ENCODE peak calls at places on chromosomes 12 and 14, in seven cellular contexts. I is mucosa of descending colon; T is sciatic nerve; O is Right ventricle myocardium superior; K is CD4-positive, CD25-positive, alpha-beta regulatory T cell; R is left lung; V is heart left ventricle. Y is an unnamed sample.
A peak's percentile ranks its signal among the peaks of the same experiment; 100 is the strongest.

GRCh38 chr14:26204362-26204953 is 393.4 kb downstream of the NOVA1 start:
- ATAC-seq in I (no peak), T (peak; percentile 70), O (peak; percentile 41), K (no peak), R (no peak), V (no peak), Y (no peak)

GRCh38 chr14:61213116-61213720 is 67.9 kb downstream of the TMEM30B start:
- ATAC-seq in I (no peak), T (no peak), O (no peak), K (no peak), R (no peak), V (no peak), Y (no peak)

GRCh38 chr14:21001218-21001617 is 2.1 kb downstream of the SLC39A2 start:
- ATAC-seq in I (peak; percentile 45), T (no peak), O (no peak), K (no peak), R (no peak), V (no peak), Y (no peak)

GRCh38 chr12:108884116-108885012 is 4.5 kb downstream of the DAO start:
- ATAC-seq in I (peak; percentile 77), T (no peak), O (peak; percentile 68), K (peak; percentile 66), R (peak; percentile 93), V (no peak), Y (peak; percentile 63)

GRCh38 chr14:32244404-32244803 is 41.3 kb upstream of the RNU6-8 start:
- ATAC-seq in I (no peak), T (no peak), O (no peak), K (no peak), R (peak; percentile 54), V (no peak), Y (no peak)

GRCh38 chr14:101633276-101633675 is 72.0 kb downstream of the DIO3 start:
- ATAC-seq in I (no peak), T (no peak), O (no peak), K (no peak), R (no peak), V (no peak), Y (no peak)

GRCh38 chr14:105470812-105471771 is 3.5 kb upstream of the CRIP2 start:
- ATAC-seq in I (no peak), T (no peak), O (peak; percentile 5), K (no peak), R (no peak), V (peak; percentile 35), Y (no peak)

GRCh38 chr12:92224685-92225331 is 79.2 kb upstream of the BTG1 start:
- ATAC-seq in I (no peak), T (no peak), O (peak; percentile 57), K (no peak), R (no peak), V (no peak), Y (no peak)

GRCh38 chr12:70270108-70270507 is 26.9 kb downstream of the CNOT2 start:
- ATAC-seq in I (no peak), T (no peak), O (no peak), K (no peak), R (peak; percentile 21), V (no peak), Y (no peak)

GRCh38 chr12:93243689-93244513 is 133.8 kb upstream of the NUDT4 start:
- ATAC-seq in I (peak; percentile 96), T (peak; percentile 89), O (peak; percentile 64), K (peak; percentile 35), R (peak; percentile 85), V (peak; percentile 5), Y (peak; percentile 42)

GRCh38 chr12:13194462-13195110 is 1.9 kb upstream of the EMP1 start:
- ATAC-seq in I (peak; percentile 2), T (no peak), O (no peak), K (no peak), R (no peak), V (no peak), Y (no peak)

GRCh38 chr12:110345176-110345651 is 58.3 kb downstream of the ANAPC7 start:
- ATAC-seq in I (peak; percentile 87), T (peak; percentile 24), O (peak; percentile 2), K (no peak), R (peak; percentile 62), V (no peak), Y (no peak)

GRCh38 chr12:107564946-107565345 is 120.7 kb upstream of the PWP1 start:
- ATAC-seq in I (peak; percentile 70), T (no peak), O (no peak), K (no peak), R (peak; percentile 77), V (no peak), Y (no peak)

GRCh38 chr12:11105546-11105945 is 13.4 kb upstream of the TAS2R43 start:
- ATAC-seq in I (no peak), T (no peak), O (no peak), K (no peak), R (no peak), V (no peak), Y (no peak)

GRCh38 chr12:5973461-5974115 is 28.5 kb upstream of the ANO2 start:
- ATAC-seq in I (no peak), T (no peak), O (no peak), K (no peak), R (no peak), V (peak; percentile 37), Y (no peak)

GRCh38 chr14:98964171-98964570 is 307.8 kb downstream of the BCL11B start:
- ATAC-seq in I (peak; percentile 19), T (no peak), O (no peak), K (no peak), R (no peak), V (no peak), Y (no peak)

GRCh38 chr12:14643247-14643646 is 53.2 kb downstream of the GUCY2C start:
- ATAC-seq in I (no peak), T (no peak), O (peak; percentile 18), K (no peak), R (no peak), V (no peak), Y (no peak)

GRCh38 chr12:2904260-2904659 is 13.6 kb downstream of the TULP3 start:
- ATAC-seq in I (no peak), T (no peak), O (no peak), K (no peak), R (no peak), V (no peak), Y (no peak)